ENCODE peak calls at places on chromosomes 6 and 20, in six cellular contexts. X is H1, K is GM12891, R is HepG2, G is K562, A is GM12878. J is an unnamed sample.

GRCh38 chr20:63288581-63289251 is 4.3 kb upstream of the COL20A1 start:
- DNase-seq in X (no peak), K (no peak), R (no peak), G (no peak), A (no peak), J (no peak)

GRCh38 chr6:22800451-22800850 is 231.1 kb downstream of the HDGFL1 start:
- DNase-seq in X (no peak), K (no peak), R (no peak), G (no peak), A (no peak), J (no peak)

GRCh38 chr6:14423955-14424354 is 306.4 kb downstream of the CD83 start:
- DNase-seq in X (no peak), K (no peak), R (no peak), G (no peak), A (no peak), J (no peak)

GRCh38 chr20:40160151-40160550 is 528.9 kb downstream of the MAFB start:
- DNase-seq in X (peak), K (no peak), R (peak), G (peak), A (peak), J (peak)

GRCh38 chr6:101013612-101014195 is 132.6 kb upstream of the ASCC3 start:
- DNase-seq in X (no peak), K (no peak), R (no peak), G (no peak), A (no peak), J (no peak)

GRCh38 chr6:136764522-136764993 is 27.7 kb downstream of the MAP3K5 start:
- DNase-seq in X (no peak), K (no peak), R (no peak), G (no peak), A (peak), J (no peak)

GRCh38 chr6:170160031-170160627 is 130.7 kb downstream of the DLL1 start:
- DNase-seq in X (no peak), K (no peak), R (no peak), G (peak), A (no peak), J (no peak)

GRCh38 chr6:28914941-28915340 is 8.8 kb downstream of the TRIM27 start:
- DNase-seq in X (no peak), K (no peak), R (no peak), G (no peak), A (no peak), J (no peak)

GRCh38 chr6:138821519-138821918 is 25.6 kb downstream of the ECT2L start:
- DNase-seq in X (no peak), K (no peak), R (no peak), G (no peak), A (no peak), J (no peak)

GRCh38 chr20:21826946-21827345 is 121.5 kb downstream of the PAX1 start:
- DNase-seq in X (peak), K (no peak), R (peak), G (no peak), A (no peak), J (no peak)

GRCh38 chr6:169034523-169035167 is 219.0 kb downstream of the THBS2 start:
- DNase-seq in X (no peak), K (no peak), R (no peak), G (no peak), A (no peak), J (no peak)

GRCh38 chr6:12608016-12608860 is 108.3 kb upstream of the PHACTR1 start:
- DNase-seq in X (no peak), K (no peak), R (no peak), G (no peak), A (peak), J (no peak)

GRCh38 chr6:41779793-41780622 is at the start of gene FRS3:
- DNase-seq in X (peak), K (peak), R (peak), G (peak), A (peak), J (peak)
- TF ChIP-seq POLR2A in X (no peak), K (no peak), R (no peak), G (no peak), A (no peak), J (no peak)

GRCh38 chr6:97150932-97151331 is 132.1 kb downstream of the MMS22L start:
- DNase-seq in X (no peak), K (no peak), R (no peak), G (no peak), A (no peak), J (no peak)

GRCh38 chr6:97141756-97142155 is 141.3 kb downstream of the MMS22L start:
- DNase-seq in X (no peak), K (no peak), R (no peak), G (no peak), A (no peak), J (no peak)

GRCh38 chr6:97151611-97152010 is 131.4 kb downstream of the MMS22L start:
- DNase-seq in X (no peak), K (no peak), R (no peak), G (no peak), A (no peak), J (no peak)

GRCh38 chr6:97147421-97147820 is 135.6 kb downstream of the MMS22L start:
- DNase-seq in X (no peak), K (no peak), R (no peak), G (no peak), A (no peak), J (no peak)
- TF ChIP-seq TAF1 in X (no peak), K (no peak), R (no peak), G (no peak), A (no peak), J (no peak)

DNA sequence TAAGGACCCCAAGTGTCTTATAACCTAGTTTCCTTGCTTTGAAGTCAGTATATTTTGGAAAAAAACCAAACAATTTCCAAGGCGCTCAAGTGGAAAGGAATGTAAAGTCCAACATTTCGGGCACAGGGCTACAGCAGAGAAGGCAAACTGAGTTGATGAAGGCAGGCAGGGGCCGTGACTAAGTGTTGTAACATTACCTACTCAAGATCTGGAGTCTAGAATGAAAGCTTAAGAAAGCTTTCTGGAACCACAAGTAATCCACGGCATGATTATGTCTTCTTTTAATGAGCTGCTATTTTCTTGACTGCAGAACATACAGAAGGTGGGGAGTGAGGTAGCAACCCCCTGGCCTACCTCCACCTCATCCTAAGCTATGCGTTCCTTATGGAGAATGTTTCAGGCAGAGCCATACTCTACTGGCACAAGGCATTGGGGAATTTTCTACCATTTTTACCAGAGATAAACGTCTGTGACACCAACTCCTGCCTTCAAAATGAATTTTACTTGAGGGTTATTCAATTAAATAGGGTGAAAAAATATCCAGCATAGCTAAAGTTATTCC is 4.3 kb downstream of the PPP1R10 start:
- DNase-seq in X (no peak), K (no peak), R (no peak), G (no peak), A (no peak), J (no peak)
- TF ChIP-seq POLR2AphosphoS5 in X (peak), K (no peak), R (peak), G (no peak), A (no peak), J (peak)

DNA sequence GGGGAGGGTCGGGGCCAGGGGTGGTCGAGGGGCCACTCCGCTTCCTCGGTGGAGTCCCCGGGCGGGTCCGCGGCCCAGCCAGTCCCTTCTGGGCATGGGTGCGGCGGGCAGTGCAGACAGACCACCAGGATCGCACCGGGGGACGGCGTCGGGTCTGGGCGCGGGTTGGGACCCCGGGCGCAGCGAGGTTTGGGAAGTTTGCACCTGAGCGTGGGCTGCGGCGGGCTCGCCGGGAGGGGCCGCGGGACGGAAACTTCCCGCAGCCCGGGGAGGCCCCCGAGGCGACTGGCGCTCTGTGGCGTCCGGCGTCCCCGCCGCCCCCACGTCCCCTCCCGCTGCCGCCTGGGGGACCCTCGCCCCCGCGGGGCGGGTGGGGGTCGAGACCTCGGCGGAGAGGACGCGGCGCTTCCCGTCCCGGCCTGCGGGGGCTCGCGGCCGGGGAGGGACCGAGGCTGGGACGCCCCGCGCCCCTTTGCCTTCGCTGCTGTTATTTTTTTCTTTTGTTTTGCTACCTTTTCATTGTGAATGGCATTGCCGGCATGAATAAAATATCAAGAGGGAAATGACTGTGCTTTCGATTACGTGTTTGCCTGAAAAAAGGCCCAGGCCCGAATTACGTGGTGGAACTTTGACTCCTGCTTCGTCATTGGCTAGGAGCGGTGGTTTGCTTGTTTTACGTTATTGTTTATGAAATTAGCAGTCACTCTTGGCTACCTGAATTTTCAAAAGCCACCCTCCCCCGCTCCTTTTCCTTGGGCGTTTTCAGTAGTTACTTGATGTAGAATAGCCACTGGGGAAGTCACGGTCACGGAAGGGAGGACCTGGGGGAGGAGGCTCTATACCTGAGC is 701 bp downstream of the SNX9 start:
- DNase-seq in X (no peak), K (no peak), R (peak), G (peak), A (peak), J (peak)
- TF ChIP-seq POLR2A in X (peak), K (no peak), R (no peak), G (peak), A (no peak), J (peak)

GRCh38 chr6:40362859-40363258 is 224.3 kb downstream of the LRFN2 start:
- DNase-seq in X (no peak), K (no peak), R (no peak), G (no peak), A (no peak), J (no peak)
- TF ChIP-seq TAF1 in X (no peak), K (no peak), R (no peak), G (no peak), A (no peak), J (no peak)

J was measured in GM12892.